ENCODE peak calls at places on chromosomes 3 and 15, in four cellular contexts. P is neural progenitor cell; W is activated naive CD4-positive, alpha-beta T cell; D is activated gamma-delta T cell treated with Interleukin-2 at 50 U/mL for 16 hours. J is an unnamed sample.

GRCh38 chr15:57323806-57324589 is 52.3 kb upstream of the CGNL1 start:
- DNase-seq in D (no peak), W (no peak), P (peak), J (no peak)

GRCh38 chr3:45596290-45596791 is 1.8 kb downstream of the LIMD1 start:
- DNase-seq in P (no peak), D (no peak), W (no peak), J (no peak)

GRCh38 chr3:18124501-18124900 is 300.6 kb downstream of the SATB1 start:
- DNase-seq in D (no peak), P (no peak), W (no peak), J (no peak)

GRCh38 chr15:31510003-31510402 is 183.4 kb downstream of the KLF13 start:
- DNase-seq in D (no peak), W (no peak), P (no peak), J (no peak)

GRCh38 chr3:36693670-36694069 is 70.7 kb downstream of the DCLK3 start:
- DNase-seq in D (no peak), W (no peak), P (no peak), J (no peak)

GRCh38 chr15:89345245-89345644 is 10.6 kb upstream of the POLG start:
- DNase-seq in W (no peak), D (no peak), P (no peak), J (no peak)

GRCh38 chr3:78737988-78738387 is 1029.8 kb downstream of the ROBO1 start:
- DNase-seq in W (no peak), P (no peak), D (no peak), J (no peak)

GRCh38 chr15:52148409-52148808 is 35.8 kb upstream of the BCL2L10 start:
- DNase-seq in D (no peak), P (no peak), W (no peak), J (no peak)

GRCh38 chr15:31157644-31158069 is 56.1 kb upstream of the TRPM1 start:
- DNase-seq in P (no peak), D (no peak), W (no peak), J (no peak)

GRCh38 chr15:100929641-100930042 is 10.5 kb downstream of the LRRK1 start:
- DNase-seq in D (no peak), W (no peak), P (peak), J (no peak)

GRCh38 chr15:77369168-77369567 is 50.7 kb downstream of the PEAK1 start:
- DNase-seq in P (no peak), D (no peak), W (no peak), J (no peak)

GRCh38 chr3:46466273-46466672 is 1.6 kb upstream of the LTF start:
- DNase-seq in P (no peak), D (no peak), W (no peak), J (no peak)

GRCh38 chr3:112640864-112641751 is at the start of gene CCDC80:
- DNase-seq in D (no peak), W (no peak), P (peak), J (no peak)

GRCh38 chr3:124621498-124621897 is 108.8 kb upstream of the UMPS start:
- DNase-seq in D (no peak), P (no peak), W (no peak), J (no peak)

GRCh38 chr3:7640787-7641186 is 779.9 kb downstream of the GRM7 start:
- DNase-seq in D (no peak), P (no peak), W (no peak), J (no peak)

GRCh38 chr15:78909791-78910228 is 35.0 kb downstream of the CTSH start:
- DNase-seq in D (no peak), P (peak), W (no peak), J (no peak)

GRCh38 chr3:141336672-141337522 is 31.4 kb upstream of the ZBTB38 start:
- DNase-seq in P (no peak), D (no peak), W (no peak), J (no peak)

GRCh38 chr15:84816694-84817460 is at the start of gene ALPK3:
- DNase-seq in P (peak), D (no peak), W (no peak), J (no peak)

GRCh38 chr3:44529927-44530326 is 25.1 kb upstream of the ZKSCAN7 start:
- DNase-seq in D (no peak), W (no peak), P (no peak), J (no peak)

GRCh38 chr3:72996121-72996472 is 514 bp upstream of the PPP4R2 start:
- DNase-seq in P (no peak), D (no peak), W (no peak), J (no peak)

GRCh38 chr15:51793521-51793920 is 35.9 kb upstream of the TMOD3 start:
- DNase-seq in D (no peak), P (no peak), W (no peak), J (no peak)

GRCh38 chr3:58608648-58609047 is 31.5 kb upstream of the FAM107A start:
- DNase-seq in D (no peak), W (no peak), P (no peak), J (no peak)

GRCh38 chr3:65439641-65440040 is 599.1 kb downstream of the MAGI1 start:
- DNase-seq in W (no peak), D (no peak), P (peak), J (peak)

GRCh38 chr3:102533784-102534183 is 99.0 kb downstream of the ZPLD1 start:
- DNase-seq in W (no peak), D (no peak), P (no peak), J (no peak)

GRCh38 chr3:110248666-110249065 is 823.0 kb upstream of the NECTIN3 start:
- DNase-seq in D (no peak), P (no peak), W (no peak), J (no peak)

GRCh38 chr15:55530861-55531313 is 22.9 kb upstream of the DNAAF4 start:
- DNase-seq in W (no peak), P (no peak), D (no peak), J (no peak)

GRCh38 chr3:110773413-110773954 is 298.1 kb upstream of the NECTIN3 start:
- DNase-seq in P (no peak), D (no peak), W (no peak), J (no peak)

GRCh38 chr3:25556504-25556903 is 108.2 kb downstream of the TOP2B start:
- DNase-seq in D (no peak), W (no peak), P (no peak), J (no peak)

GRCh38 chr15:59456114-59456513 is 18.1 kb downstream of the FAM81A start:
- DNase-seq in P (no peak), D (no peak), W (no peak), J (no peak)

GRCh38 chr3:120524171-120524923 is 71.8 kb upstream of the NDUFB4 start:
- DNase-seq in D (no peak), W (no peak), P (no peak), J (no peak)

GRCh38 chr3:159844383-159844730 is 144.3 kb upstream of the IL12A start:
- DNase-seq in P (no peak), W (no peak), D (no peak), J (no peak)

GRCh38 chr3:137554242-137554641 is 209.9 kb upstream of the SOX14 start:
- DNase-seq in W (no peak), D (no peak), P (no peak), J (no peak)

GRCh38 chr15:39692464-39693327 is 89.9 kb downstream of the FSIP1 start:
- DNase-seq in P (peak), D (no peak), W (no peak), J (no peak)

GRCh38 chr3:99843590-99844260 is 26.1 kb downstream of the CMSS1 start:
- DNase-seq in W (no peak), D (no peak), P (no peak), J (no peak)

GRCh38 chr15:57554063-57554820 is 37.5 kb upstream of the MYZAP start:
- DNase-seq in D (no peak), W (no peak), P (peak), J (no peak)

GRCh38 chr3:125214738-125215137 is 2.2 kb upstream of the SLC12A8 start:
- DNase-seq in W (no peak), P (no peak), D (no peak), J (no peak)

GRCh38 chr3:171824824-171825221 is 14.5 kb upstream of the PLD1 start:
- DNase-seq in P (no peak), W (no peak), D (no peak), J (no peak)

GRCh38 chr3:42492508-42493080 is 9.8 kb upstream of the VIPR1 start:
- DNase-seq in P (no peak), D (no peak), W (no peak), J (peak)

GRCh38 chr15:60477991-60478632 is 830 bp downstream of the ICE2 start:
- DNase-seq in P (peak), W (no peak), D (no peak), J (no peak)